ENCODE peak calls at places on chromosome 2, in four cellular contexts. T is LHCN-M2; A is naive thymus-derived CD8-positive, alpha-beta T cell; L is NCI-H1092. K is an unnamed sample.
A peak's percentile ranks its signal among the peaks of the same experiment; 100 is the strongest.

GRCh38 chr2:117963446-117963845 is 50.4 kb downstream of the CCDC93 start:
- DNase-seq in T (no peak), A (no peak), L (no peak), K (no peak)

GRCh38 chr2:220586980-220587549 is 959.6 kb downstream of the SLC4A3 start:
- DNase-seq in T (peak; percentile 66), A (no peak), L (no peak), K (no peak)

GRCh38 chr2:52976132-52976949 is 791.3 kb upstream of the CHAC2 start:
- DNase-seq in T (peak; percentile 8), A (no peak), L (no peak), K (no peak)

GRCh38 chr2:205376071-205376470 is 306.2 kb upstream of the NRP2 start:
- DNase-seq in T (no peak), A (no peak), L (no peak), K (no peak)

GRCh38 chr2:209532321-209532720 is 108.5 kb downstream of the MAP2 start:
- DNase-seq in T (no peak), A (no peak), L (no peak), K (no peak)

GRCh38 chr2:36357506-36358316 is 2.1 kb downstream of the CRIM1 start:
- DNase-seq in T (peak; percentile 77), A (no peak), L (no peak), K (peak; percentile 2)

GRCh38 chr2:132550285-132550684 is 119.7 kb downstream of the LYPD1 start:
- DNase-seq in T (no peak), A (no peak), L (peak; percentile 38), K (no peak)

GRCh38 chr2:237530472-237531433 is 35.6 kb upstream of the PRLH start:
- DNase-seq in T (no peak), A (no peak), L (no peak), K (no peak)

GRCh38 chr2:2646312-2647051 is 315.4 kb upstream of the MYT1L start:
- DNase-seq in T (no peak), A (peak; percentile 36), L (no peak), K (no peak)

GRCh38 chr2:195319548-195320415 is 337.2 kb upstream of the SLC39A10 start:
- DNase-seq in T (peak; percentile 23), A (no peak), L (no peak), K (no peak)

GRCh38 chr2:176768185-176768584 is 444.4 kb upstream of the HNRNPA3 start:
- DNase-seq in T (peak; percentile 5), A (no peak), L (no peak), K (no peak)